ENCODE peak calls at places on chromosomes 5 and 9, in eight cellular contexts. X is GM04504; B is GM04503; T is fibroblast of pulmonary artery; E is amniotic stem cell; M is HT-29; H is fibroblast of the aortic adventitia; A is T-helper 2 cell treated with Interferon-gamma antibody and Interleukin-4, amounts not matched to agents 5 μg/mL and 100 μg/mL, for 36 hours. N is an unnamed sample.

GRCh38 chr5:149002761-149003689 is 59.8 kb downstream of the SH3TC2 start:
- DNase-seq in X (no peak), B (no peak), T (peak; percentile 54), E (no peak), M (peak; percentile 34), H (peak; percentile 45), A (no peak), N (no peak)

GRCh38 chr9:95504053-95504963 is 12.5 kb downstream of the PTCH1 start:
- DNase-seq in X (no peak), B (no peak), T (peak; percentile 58), E (no peak), M (no peak), H (peak; percentile 54), A (no peak), N (peak; percentile 88)

GRCh38 chr5:143208781-143209510 is 194.5 kb downstream of the NR3C1 start:
- DNase-seq in X (no peak), B (no peak), T (no peak), E (no peak), M (no peak), H (peak; percentile 57), A (no peak), N (no peak)

GRCh38 chr9:73548201-73548600 is 396.5 kb downstream of the ANXA1 start:
- DNase-seq in X (no peak), B (no peak), T (no peak), E (no peak), M (no peak), H (no peak), A (no peak), N (no peak)

GRCh38 chr9:90642570-90643539 is at the start of gene DIRAS2:
- DNase-seq in X (peak; percentile 8), B (no peak), T (peak; percentile 54), E (peak; percentile 6), M (peak; percentile 66), H (peak; percentile 56), A (no peak), N (no peak)

GRCh38 chr5:17720070-17720469 is 85.8 kb downstream of the TAF11L14 start:
- DNase-seq in X (no peak), B (no peak), T (no peak), E (no peak), M (no peak), H (no peak), A (no peak), N (no peak)

GRCh38 chr9:120383999-120384924 is 195.7 kb downstream of the CDK5RAP2 start:
- DNase-seq in X (no peak), B (no peak), T (peak; percentile 53), E (no peak), M (no peak), H (peak; percentile 59), A (no peak), N (peak; percentile 93)

GRCh38 chr9:107784235-107784958 is 294.8 kb upstream of the KLF4 start:
- DNase-seq in X (peak; percentile 76), B (peak; percentile 80), T (peak; percentile 91), E (peak; percentile 34), M (peak; percentile 3), H (peak; percentile 92), A (no peak), N (no peak)

GRCh38 chr5:12704955-12705354 is 800.7 kb upstream of the CTNND2 start:
- DNase-seq in X (no peak), B (no peak), T (no peak), E (no peak), M (peak; percentile 12), H (no peak), A (no peak), N (no peak)

GRCh38 chr9:86508208-86508903 is 154.1 kb upstream of the TUT7 start:
- DNase-seq in X (no peak), B (no peak), T (no peak), E (no peak), M (no peak), H (no peak), A (no peak), N (no peak)

GRCh38 chr5:53355316-53355715 is 125.1 kb upstream of the FST start:
- DNase-seq in X (no peak), B (no peak), T (no peak), E (no peak), M (no peak), H (peak; percentile 73), A (no peak), N (no peak)

GRCh38 chr5:56247596-56247995 is 14.5 kb upstream of the ANKRD55 start:
- DNase-seq in X (no peak), B (no peak), T (peak; percentile 56), E (no peak), M (no peak), H (peak; percentile 88), A (no peak), N (no peak)

GRCh38 chr9:89505795-89506385 is 8.0 kb upstream of the SEMA4D start:
- DNase-seq in X (no peak), B (no peak), T (no peak), E (no peak), M (no peak), H (no peak), A (no peak), N (no peak)

GRCh38 chr5:13987843-13988464 is 43.5 kb upstream of the DNAH5 start:
- DNase-seq in X (peak; percentile 46), B (peak; percentile 25), T (peak; percentile 76), E (peak; percentile 49), M (peak; percentile 88), H (peak; percentile 80), A (no peak), N (peak; percentile 37)

GRCh38 chr5:73968729-73969128 is 342.7 kb downstream of the ARHGEF28 start:
- DNase-seq in X (no peak), B (no peak), T (peak; percentile 29), E (no peak), M (no peak), H (peak; percentile 38), A (no peak), N (no peak)

GRCh38 chr5:14056039-14056438 is 87.1 kb upstream of the TRIO start:
- DNase-seq in X (no peak), B (no peak), T (no peak), E (no peak), M (no peak), H (no peak), A (no peak), N (no peak)

GRCh38 chr5:179301376-179301775 is 43.9 kb downstream of the ADAMTS2 start:
- DNase-seq in X (no peak), B (no peak), T (no peak), E (no peak), M (no peak), H (no peak), A (no peak), N (no peak)

GRCh38 chr9:18791074-18791473 is 241.9 kb downstream of the SAXO1 start:
- DNase-seq in X (no peak), B (no peak), T (peak; percentile 20), E (no peak), M (peak; percentile 62), H (no peak), A (no peak), N (peak; percentile 39)

GRCh38 chr9:17018001-17018491 is 116.8 kb upstream of the CNTLN start:
- DNase-seq in X (peak; percentile 40), B (peak; percentile 53), T (peak; percentile 16), E (peak; percentile 64), M (no peak), H (peak; percentile 81), A (no peak), N (no peak)

GRCh38 chr9:15370496-15371464 is 51.9 kb upstream of the SNAPC3 start:
- DNase-seq in X (no peak), B (no peak), T (peak; percentile 40), E (no peak), M (no peak), H (peak; percentile 7), A (no peak), N (no peak)

GRCh38 chr5:78345485-78345884 is 14.9 kb upstream of the SCAMP1 start:
- DNase-seq in X (no peak), B (peak; percentile 36), T (peak; percentile 61), E (no peak), M (no peak), H (peak; percentile 45), A (no peak), N (no peak)

GRCh38 chr5:179375236-179375685 is 30.0 kb upstream of the ADAMTS2 start:
- DNase-seq in X (no peak), B (no peak), T (no peak), E (no peak), M (no peak), H (no peak), A (no peak), N (no peak)

GRCh38 chr9:37325778-37326177 is 96.7 kb upstream of the GRHPR start:
- DNase-seq in X (no peak), B (no peak), T (peak; percentile 50), E (no peak), M (no peak), H (peak; percentile 47), A (no peak), N (no peak)

GRCh38 chr5:1035421-1036405 is 27.1 kb downstream of the NKD2 start:
- DNase-seq in X (no peak), B (no peak), T (no peak), E (no peak), M (no peak), H (no peak), A (no peak), N (no peak)

GRCh38 chr5:16392718-16393117 is 72.9 kb downstream of the ZNF622 start:
- DNase-seq in X (no peak), B (no peak), T (peak; percentile 35), E (no peak), M (no peak), H (no peak), A (no peak), N (no peak)

GRCh38 chr9:93082841-93083411 is 13.1 kb upstream of the CARD19 start:
- DNase-seq in X (no peak), B (no peak), T (no peak), E (no peak), M (no peak), H (no peak), A (no peak), N (no peak)

GRCh38 chr9:5947912-5948311 is 57.2 kb downstream of the MLANA start:
- DNase-seq in X (no peak), B (no peak), T (no peak), E (no peak), M (no peak), H (no peak), A (peak; percentile 7), N (no peak)

GRCh38 chr9:136148766-136149165 is 30.1 kb upstream of the TMEM250 start:
- DNase-seq in X (no peak), B (no peak), T (no peak), E (no peak), M (no peak), H (no peak), A (no peak), N (no peak)

GRCh38 chr9:13221741-13222140 is 57.8 kb downstream of the MPDZ start:
- DNase-seq in X (no peak), B (no peak), T (no peak), E (no peak), M (no peak), H (no peak), A (no peak), N (no peak)

GRCh38 chr9:129888085-129888808 is 53.0 kb downstream of the USP20 start:
- DNase-seq in X (no peak), B (no peak), T (no peak), E (no peak), M (no peak), H (no peak), A (peak; percentile 97), N (no peak)

GRCh38 chr5:68343421-68343826 is 127.9 kb downstream of the PIK3R1 start:
- DNase-seq in X (peak; percentile 69), B (peak; percentile 69), T (peak; percentile 92), E (peak; percentile 67), M (peak; percentile 39), H (peak; percentile 96), A (peak; percentile 66), N (no peak)

GRCh38 chr5:35066260-35066795 is 18.6 kb upstream of the AGXT2 start:
- DNase-seq in X (no peak), B (no peak), T (no peak), E (no peak), M (no peak), H (no peak), A (no peak), N (no peak)

N was measured in HepG2.